ENCODE peak calls at places on chromosomes 5 and 9, in six cellular contexts. W, Z, K, A, Q and V are unnamed samples.

GRCh38 chr9:72996106-72996505 is 43.3 kb upstream of the ALDH1A1 start:
- DNase-seq in K (no peak), W (peak), A (no peak), Q (no peak), Z (peak), V (no peak)

GRCh38 chr5:114412509-114413171 is 50.8 kb downstream of the KCNN2 start:
- DNase-seq in K (no peak), A (no peak), Z (peak), Q (no peak), W (peak), V (no peak)

GRCh38 chr9:16315720-16316119 is 554.8 kb downstream of the BNC2 start:
- DNase-seq in W (no peak), Z (peak), Q (no peak), A (no peak), K (no peak), V (no peak)

GRCh38 chr5:144032375-144032774 is 138.1 kb downstream of the YIPF5 start:
- DNase-seq in Q (no peak), A (no peak), K (no peak), Z (no peak), W (no peak), V (no peak)

GRCh38 chr9:27866741-27867140 is 293.5 kb upstream of the C9orf72 start:
- DNase-seq in Z (no peak), K (peak), A (no peak), Q (no peak), W (no peak), V (no peak)

GRCh38 chr5:149771216-149771973 is 41.3 kb downstream of the PPARGC1B start:
- DNase-seq in A (no peak), K (no peak), W (no peak), Z (no peak), Q (no peak), V (no peak)

GRCh38 chr5:20000416-20000815 is 12.4 kb upstream of the CDH18 start:
- DNase-seq in K (no peak), W (no peak), A (no peak), Q (no peak), Z (no peak), V (no peak)

GRCh38 chr9:133777871-133778270 is 39.7 kb upstream of the SARDH start:
- DNase-seq in Z (no peak), W (no peak), Q (no peak), K (no peak), A (no peak), V (no peak)

GRCh38 chr5:103444333-103445038 is 118.1 kb downstream of the NUDT12 start:
- DNase-seq in Z (no peak), K (no peak), A (no peak), Q (no peak), W (peak), V (no peak)

GRCh38 chr5:35237580-35238376 is 7.5 kb upstream of the PRLR start:
- DNase-seq in K (no peak), Q (no peak), W (no peak), A (no peak), Z (no peak), V (peak)

GRCh38 chr5:73300520-73301207 is 127.7 kb downstream of the TMEM174 start:
- DNase-seq in Q (no peak), K (peak), Z (no peak), W (no peak), A (no peak), V (no peak)

GRCh38 chr9:70574222-70574837 is 159.9 kb upstream of the KLF9 start:
- DNase-seq in K (no peak), Q (no peak), Z (peak), W (peak), A (no peak), V (no peak)

GRCh38 chr9:110986529-110986928 is 51.7 kb downstream of the LPAR1 start:
- DNase-seq in A (no peak), Z (no peak), K (no peak), Q (no peak), W (no peak), V (no peak)